ENCODE peak calls at places on chromosome 7, in nine cellular contexts. A is MM.1S; X is NCI-H1092 treated with DMSO at 0.1 percent for 48 hours; J is NCI-H2029 treated with DMSO at 0.1 percent for 48 hours; U is activated gamma-delta T cell; V is stimulated activated naive CD8-positive, alpha-beta T cell treated with anti-CD3 and anti-CD28 coated beads, Interleukin-15, Interleukin-2, amounts not matched to agents 100 U/mL and 50 U/mL, for 24 hours; M is heart left ventricle; Z is fibroblast of mammary gland; D is BJ. S is an unnamed sample.

GRCh38 chr7:144854839-144855424 is 19.1 kb upstream of the TPK1 start:
- DNase-seq in M (no peak), Z (peak; percentile 52), A (no peak), J (peak; percentile 11), D (no peak), V (no peak), U (no peak), X (peak; percentile 67), S (no peak)

GRCh38 chr7:29248713-29249382 is 54.3 kb downstream of the CHN2 start:
- DNase-seq in J (no peak), D (no peak), Z (no peak), X (no peak), M (no peak), A (no peak), V (no peak), U (no peak), S (no peak)

GRCh38 chr7:91503934-91504575 is 239.8 kb downstream of the FZD1 start:
- DNase-seq in Z (peak; percentile 14), M (no peak), V (no peak), A (no peak), J (peak; percentile 80), X (peak; percentile 53), D (no peak), U (no peak), S (no peak)

GRCh38 chr7:128932862-128933821 is 4.6 kb upstream of the IRF5 start:
- DNase-seq in D (no peak), M (peak; percentile 64), A (peak; percentile 97), U (no peak), X (no peak), Z (peak; percentile 8), V (peak; percentile 43), J (no peak), S (peak; percentile 76)

GRCh38 chr7:77550586-77550985 is 13.5 kb downstream of the PTPN12 start:
- DNase-seq in X (no peak), V (no peak), J (no peak), D (peak; percentile 82), A (no peak), M (no peak), Z (peak; percentile 87), U (no peak), S (no peak)

GRCh38 chr7:129785457-129786178 is 167.1 kb downstream of the UBE2H start:
- DNase-seq in D (no peak), Z (no peak), A (peak; percentile 11), V (peak; percentile 14), U (no peak), J (no peak), X (no peak), M (no peak), S (no peak)

GRCh38 chr7:147197006-147197405 is 1080.4 kb downstream of the CNTNAP2 start:
- DNase-seq in V (no peak), A (peak; percentile 60), M (no peak), U (no peak), X (no peak), J (peak; percentile 84), Z (no peak), D (no peak), S (no peak)

GRCh38 chr7:150875791-150876190 is 23.5 kb downstream of the AOC1 start:
- DNase-seq in U (no peak), V (no peak), M (no peak), D (no peak), A (peak; percentile 40), X (no peak), Z (peak; percentile 34), J (no peak), S (no peak)

GRCh38 chr7:74479066-74479781 is 25.5 kb downstream of the GTF2IRD1 start:
- DNase-seq in X (peak; percentile 91), M (peak; percentile 39), A (no peak), V (no peak), D (no peak), J (no peak), Z (peak; percentile 72), U (no peak), S (no peak)

GRCh38 chr7:51366930-51367613 is 50.5 kb upstream of the COBL start:
- DNase-seq in M (peak; percentile 36), D (no peak), Z (peak; percentile 50), V (no peak), X (peak; percentile 80), A (peak; percentile 54), J (peak; percentile 61), U (no peak), S (no peak)

GRCh38 chr7:10476642-10477041 is 497.0 kb upstream of the PHF14 start:
- DNase-seq in X (no peak), D (no peak), J (no peak), M (no peak), A (no peak), V (no peak), U (no peak), Z (no peak), S (no peak)

GRCh38 chr7:77327932-77328628 is 88.1 kb downstream of the GSAP start:
- DNase-seq in Z (no peak), D (no peak), V (peak; percentile 47), M (peak; percentile 27), X (no peak), A (no peak), J (no peak), U (no peak), S (peak; percentile 50)

GRCh38 chr7:33261585-33261984 is 132.2 kb downstream of the BBS9 start:
- DNase-seq in M (no peak), J (no peak), D (no peak), Z (peak; percentile 30), A (no peak), U (no peak), V (no peak), X (no peak), S (peak; percentile 20)

GRCh38 chr7:24576171-24577052 is 3.2 kb downstream of the PALS2 start:
- DNase-seq in M (no peak), J (peak; percentile 12), A (peak; percentile 65), V (no peak), Z (peak; percentile 83), D (no peak), X (peak; percentile 68), U (no peak), S (no peak)

GRCh38 chr7:24763303-24763901 is 6.1 kb upstream of the GSDME start:
- DNase-seq in D (no peak), M (no peak), V (no peak), U (no peak), J (no peak), A (no peak), X (no peak), Z (no peak), S (no peak)

GRCh38 chr7:140623995-140624902 is 16.4 kb downstream of the DENND2A start:
- DNase-seq in M (peak; percentile 77), Z (no peak), A (no peak), J (no peak), D (no peak), U (no peak), V (no peak), X (no peak), S (no peak)

GRCh38 chr7:117402109-117402508 is 25.2 kb downstream of the ASZ1 start:
- DNase-seq in X (no peak), A (no peak), V (no peak), Z (no peak), M (no peak), J (no peak), U (no peak), D (no peak), S (no peak)

GRCh38 chr7:24882989-24883631 is 96.9 kb downstream of the OSBPL3 start:
- DNase-seq in J (no peak), A (no peak), U (no peak), D (peak; percentile 24), V (peak; percentile 37), Z (peak; percentile 97), M (peak; percentile 74), X (no peak), S (no peak)

GRCh38 chr7:116236020-116236630 is 25.8 kb downstream of the TES start:
- DNase-seq in D (no peak), A (peak; percentile 73), Z (peak; percentile 70), U (no peak), V (peak; percentile 49), J (no peak), X (peak; percentile 53), M (peak; percentile 52), S (peak; percentile 60)

GRCh38 chr7:149209518-149210269 is 14.3 kb downstream of the ZNF282 start:
- DNase-seq in V (peak; percentile 82), U (no peak), J (no peak), A (peak; percentile 53), D (no peak), X (peak; percentile 9), Z (peak; percentile 81), M (no peak), S (peak; percentile 90)

GRCh38 chr7:50307368-50308012 is 3.0 kb downstream of the IKZF1 start:
- DNase-seq in A (peak; percentile 85), D (no peak), V (peak; percentile 67), J (no peak), U (no peak), X (no peak), M (no peak), Z (no peak), S (peak; percentile 77)

GRCh38 chr7:20307119-20307518 is 23.6 kb upstream of the ITGB8 start:
- DNase-seq in J (no peak), Z (no peak), D (no peak), U (no peak), V (no peak), A (peak; percentile 29), M (no peak), X (no peak), S (no peak)

GRCh38 chr7:30433082-30433481 is 45.5 kb downstream of the NOD1 start:
- DNase-seq in Z (peak; percentile 80), V (no peak), D (peak; percentile 17), M (peak; percentile 69), J (peak; percentile 29), X (no peak), A (no peak), U (no peak), S (no peak)

GRCh38 chr7:2074694-2075093 is 158.1 kb downstream of the MAD1L1 start:
- DNase-seq in Z (no peak), V (no peak), X (no peak), M (no peak), U (no peak), A (no peak), D (no peak), J (no peak), S (no peak)

GRCh38 chr7:2521952-2522591 is 2.5 kb downstream of the LFNG start:
- DNase-seq in U (peak; percentile 59), M (peak; percentile 68), J (no peak), V (peak; percentile 85), D (no peak), Z (peak; percentile 39), X (no peak), A (no peak), S (peak; percentile 86)

GRCh38 chr7:21256310-21256877 is 171.5 kb upstream of the SP4 start:
- DNase-seq in D (no peak), M (no peak), X (peak; percentile 65), Z (peak; percentile 53), J (peak; percentile 11), A (peak; percentile 64), U (no peak), V (peak; percentile 9), S (peak; percentile 39)

GRCh38 chr7:105185290-105186010 is 171.4 kb downstream of the KMT2E start:
- DNase-seq in U (no peak), J (no peak), A (no peak), Z (no peak), D (no peak), V (no peak), M (no peak), X (no peak), S (no peak)

GRCh38 chr7:103148131-103148993 is 537 bp downstream of the NAPEPLD start:
- DNase-seq in D (no peak), J (no peak), M (no peak), Z (peak; percentile 33), A (no peak), U (no peak), X (no peak), V (no peak), S (no peak)

GRCh38 chr7:40234046-40234445 is 99.2 kb downstream of the SUGCT start:
- DNase-seq in U (no peak), V (no peak), Z (no peak), J (no peak), A (peak; percentile 82), M (no peak), X (no peak), D (no peak), S (no peak)

GRCh38 chr7:107077699-107078516 is 33.4 kb downstream of the PRKAR2B start:
- DNase-seq in A (no peak), D (no peak), U (no peak), J (no peak), V (no peak), M (no peak), Z (no peak), X (no peak), S (no peak)

GRCh38 chr7:101862280-101863220 is 45.1 kb downstream of the CUX1 start:
- DNase-seq in A (no peak), J (peak; percentile 19), Z (no peak), X (no peak), M (peak; percentile 64), D (no peak), V (no peak), U (no peak), S (no peak)